ENCODE peak calls at places on chromosomes 3 and 15, in four cellular contexts. One of them, this sample, is unnamed.

GRCh38 chr15:63997715-63998442 is 48.4 kb downstream of the DAPK2 start:
- DNase-seq in K562: no peak
- DNase-seq in HepG2: no peak
- DNase-seq in SK-N-SH: no peak
- DNase-seq in this sample: no peak

GRCh38 chr3:187919535-187919934 is 174.3 kb upstream of the BCL6 start:
- DNase-seq in SK-N-SH: no peak
- DNase-seq in K562: no peak
- DNase-seq in HepG2: no peak
- DNase-seq in this sample: no peak

GRCh38 chr3:44108481-44108880 is 133.2 kb upstream of the TOPAZ1 start:
- DNase-seq in SK-N-SH: no peak
- DNase-seq in K562: no peak
- DNase-seq in HepG2: no peak
- DNase-seq in this sample: no peak

GRCh38 chr15:59632714-59633113 is 21.1 kb downstream of the GCNT3 start:
- DNase-seq in SK-N-SH: no peak
- DNase-seq in K562: no peak
- DNase-seq in HepG2: peak
- DNase-seq in this sample: no peak

GRCh38 chr15:26890988-26891387 is 24.1 kb downstream of the GABRA5 start:
- DNase-seq in SK-N-SH: no peak
- DNase-seq in K562: no peak
- DNase-seq in HepG2: no peak
- DNase-seq in this sample: no peak

GRCh38 chr15:62503451-62503850 is 338.4 kb upstream of the C2CD4B start:
- DNase-seq in HepG2: no peak
- DNase-seq in SK-N-SH: no peak
- DNase-seq in K562: no peak
- DNase-seq in this sample: no peak

GRCh38 chr3:168956087-168956486 is 707.4 kb downstream of the MECOM start:
- DNase-seq in SK-N-SH: no peak
- DNase-seq in HepG2: no peak
- DNase-seq in K562: no peak
- DNase-seq in this sample: no peak

GRCh38 chr3:53225181-53225580 is 30.6 kb downstream of the TKT start:
- DNase-seq in SK-N-SH: no peak
- DNase-seq in HepG2: no peak
- DNase-seq in K562: peak
- DNase-seq in this sample: no peak

GRCh38 chr3:35200056-35200455 is 439.3 kb upstream of the ARPP21 start:
- DNase-seq in K562: no peak
- DNase-seq in SK-N-SH: no peak
- DNase-seq in HepG2: no peak
- DNase-seq in this sample: no peak

GRCh38 chr3:182063742-182064141 is 352.0 kb downstream of the SOX2 start:
- DNase-seq in HepG2: no peak
- DNase-seq in SK-N-SH: no peak
- DNase-seq in K562: no peak
- DNase-seq in this sample: no peak

GRCh38 chr3:95200384-95200783 is 1137.5 kb downstream of the NSUN3 start:
- DNase-seq in K562: no peak
- DNase-seq in SK-N-SH: no peak
- DNase-seq in HepG2: no peak
- DNase-seq in this sample: no peak

GRCh38 chr3:42262525-42262924 is 3.5 kb downstream of the CCK start:
- DNase-seq in SK-N-SH: no peak
- DNase-seq in K562: no peak
- DNase-seq in HepG2: no peak
- DNase-seq in this sample: peak

GRCh38 chr3:185950720-185951119 is 12.9 kb upstream of the TRA2B start:
- DNase-seq in K562: no peak
- DNase-seq in SK-N-SH: no peak
- DNase-seq in HepG2: no peak
- DNase-seq in this sample: no peak

GRCh38 chr3:66499881-66500574 is 794 bp downstream of the LRIG1 start:
- DNase-seq in SK-N-SH: peak
- DNase-seq in K562: no peak
- DNase-seq in HepG2: no peak
- DNase-seq in this sample: no peak

GRCh38 chr3:195173696-195174095 is 97.3 kb downstream of the XXYLT1 start:
- DNase-seq in K562: no peak
- DNase-seq in SK-N-SH: no peak
- DNase-seq in HepG2: no peak
- DNase-seq in this sample: no peak

GRCh38 chr3:46297658-46298423 is 55.6 kb downstream of the CCR3 start:
- DNase-seq in HepG2: no peak
- DNase-seq in SK-N-SH: no peak
- DNase-seq in K562: no peak
- DNase-seq in this sample: no peak

GRCh38 chr3:52712291-52713212 is 6.6 kb downstream of the SPCS1 start:
- DNase-seq in HepG2: peak
- DNase-seq in SK-N-SH: no peak
- DNase-seq in K562: no peak
- DNase-seq in this sample: no peak

GRCh38 chr3:137511655-137512054 is 252.5 kb upstream of the SOX14 start:
- DNase-seq in K562: no peak
- DNase-seq in HepG2: no peak
- DNase-seq in SK-N-SH: no peak
- DNase-seq in this sample: no peak

GRCh38 chr15:95826388-95826781 is 504.1 kb upstream of the NR2F2 start:
- DNase-seq in SK-N-SH: no peak
- DNase-seq in K562: no peak
- DNase-seq in HepG2: no peak
- DNase-seq in this sample: no peak

GRCh38 chr3:30199096-30199734 is 407.2 kb upstream of the TGFBR2 start:
- DNase-seq in K562: peak
- DNase-seq in SK-N-SH: peak
- DNase-seq in HepG2: peak
- DNase-seq in this sample: peak

GRCh38 chr3:100971776-100972175 is 21.4 kb downstream of the ABI3BP start:
- DNase-seq in HepG2: no peak
- DNase-seq in K562: no peak
- DNase-seq in SK-N-SH: no peak
- DNase-seq in this sample: no peak

GRCh38 chr3:39911465-39912309 is 102.3 kb downstream of the MYRIP start:
- DNase-seq in K562: no peak
- DNase-seq in HepG2: peak
- DNase-seq in SK-N-SH: no peak
- DNase-seq in this sample: no peak

GRCh38 chr3:21846976-21847375 is 96.0 kb upstream of the ZNF385D start:
- DNase-seq in SK-N-SH: no peak
- DNase-seq in HepG2: no peak
- DNase-seq in K562: no peak
- DNase-seq in this sample: no peak

GRCh38 chr15:67838789-67839332 is 984 bp downstream of the RNU6-1 start:
- DNase-seq in K562: no peak
- DNase-seq in HepG2: peak
- DNase-seq in SK-N-SH: peak
- DNase-seq in this sample: no peak

GRCh38 chr15:36232491-36232890 is 346.9 kb upstream of the CDIN1 start:
- DNase-seq in SK-N-SH: no peak
- DNase-seq in HepG2: no peak
- DNase-seq in K562: no peak
- DNase-seq in this sample: no peak

GRCh38 chr3:172982731-172983364 is 158.2 kb downstream of the SPATA16 start:
- DNase-seq in SK-N-SH: peak
- DNase-seq in K562: peak
- DNase-seq in HepG2: no peak
- DNase-seq in this sample: peak

GRCh38 chr3:111237906-111238305 is 166.3 kb downstream of the NECTIN3 start:
- DNase-seq in HepG2: no peak
- DNase-seq in SK-N-SH: no peak
- DNase-seq in K562: no peak
- DNase-seq in this sample: no peak

GRCh38 chr3:61928020-61928419 is 366.6 kb downstream of the PTPRG start:
- DNase-seq in K562: no peak
- DNase-seq in SK-N-SH: no peak
- DNase-seq in HepG2: no peak
- DNase-seq in this sample: no peak

GRCh38 chr3:131402391-131403039 is 20.9 kb downstream of the NUDT16 start:
- DNase-seq in HepG2: no peak
- DNase-seq in SK-N-SH: no peak
- DNase-seq in K562: no peak
- DNase-seq in this sample: no peak

GRCh38 chr3:55555866-55556621 is 68.9 kb upstream of the WNT5A start:
- DNase-seq in K562: no peak
- DNase-seq in SK-N-SH: no peak
- DNase-seq in HepG2: no peak
- DNase-seq in this sample: no peak

GRCh38 chr3:80307844-80308243 is 540.0 kb upstream of the ROBO1 start:
- DNase-seq in SK-N-SH: no peak
- DNase-seq in HepG2: no peak
- DNase-seq in K562: no peak
- DNase-seq in this sample: no peak

GRCh38 chr3:194328080-194328571 is 23.0 kb downstream of the CPN2 start:
- DNase-seq in SK-N-SH: peak
- DNase-seq in K562: peak
- DNase-seq in HepG2: no peak
- DNase-seq in this sample: no peak

GRCh38 chr15:98292442-98293240 is 332.1 kb downstream of the ARRDC4 start:
- DNase-seq in HepG2: peak
- DNase-seq in K562: peak
- DNase-seq in SK-N-SH: peak
- DNase-seq in this sample: peak
- TF ChIP-seq ELF1 in HepG2: no peak
- TF ChIP-seq ELF1 in K562: no peak
- TF ChIP-seq ELF1 in SK-N-SH: no peak
- TF ChIP-seq ELF1 in this sample: no peak

DNA sequence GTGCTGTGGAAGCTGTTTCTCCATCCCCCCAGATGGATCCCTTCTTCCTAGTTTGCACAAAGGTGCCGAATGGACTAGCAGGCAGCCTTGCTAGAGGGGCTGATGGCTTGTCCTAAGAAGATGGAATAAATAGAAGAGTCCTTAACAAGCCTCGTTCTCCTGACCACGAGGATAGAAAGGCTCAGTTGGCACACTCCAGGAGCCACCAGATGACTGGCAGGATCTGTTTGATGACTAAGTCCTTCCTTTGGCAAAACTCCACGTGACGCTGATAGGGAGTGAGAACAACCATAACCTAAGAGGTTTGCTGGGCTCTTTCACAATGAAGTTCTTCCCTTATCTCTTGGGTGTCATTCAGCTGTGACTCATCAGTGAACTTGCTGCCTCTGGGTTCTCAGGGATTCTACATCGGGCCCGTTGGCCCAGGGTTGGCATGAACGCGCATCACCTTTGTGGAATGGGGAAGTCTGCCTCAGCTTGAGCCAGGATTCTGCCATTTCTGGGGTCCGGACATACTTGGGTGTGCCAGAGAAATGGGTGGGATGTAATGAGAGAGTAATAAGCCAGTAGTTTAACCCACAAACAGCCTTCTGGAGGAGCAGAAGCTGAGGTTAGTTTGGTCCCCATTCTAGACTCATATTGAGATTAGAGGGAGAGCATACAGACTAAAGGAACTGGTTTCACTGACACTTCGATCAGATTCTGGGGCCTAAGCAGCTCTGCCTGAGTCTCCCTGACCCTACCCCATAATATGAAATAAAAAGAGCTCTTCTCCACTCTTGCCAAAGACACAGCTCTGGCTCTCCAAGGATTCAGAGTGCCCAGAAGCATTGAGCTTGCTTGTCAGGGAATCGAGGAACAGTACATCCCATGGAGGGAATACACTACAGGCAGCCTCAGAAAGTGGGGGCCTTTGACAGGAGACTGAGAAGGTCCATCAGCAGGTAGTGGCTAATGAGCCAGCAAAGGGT is 2.0 kb upstream of the MELTF start:
- DNase-seq in HepG2: peak
- DNase-seq in K562: peak
- DNase-seq in SK-N-SH: no peak
- DNase-seq in this sample: peak
- TF ChIP-seq ELF1 in HepG2: peak
- TF ChIP-seq ELF1 in K562: peak
- TF ChIP-seq ELF1 in SK-N-SH: peak
- TF ChIP-seq ELF1 in this sample: no peak

GRCh38 chr3:32843504-32844321 is 25.9 kb downstream of the TRIM71 start:
- DNase-seq in K562: no peak
- DNase-seq in HepG2: no peak
- DNase-seq in SK-N-SH: no peak
- DNase-seq in this sample: no peak
- TF ChIP-seq ELF1 in K562: no peak
- TF ChIP-seq ELF1 in HepG2: no peak
- TF ChIP-seq ELF1 in SK-N-SH: no peak
- TF ChIP-seq ELF1 in this sample: no peak

GRCh38 chr3:171055336-171056178 is 29.0 kb upstream of the SLC2A2 start:
- DNase-seq in K562: no peak
- DNase-seq in SK-N-SH: no peak
- DNase-seq in HepG2: peak
- DNase-seq in this sample: peak
- TF ChIP-seq ELF1 in K562: no peak
- TF ChIP-seq ELF1 in SK-N-SH: no peak
- TF ChIP-seq ELF1 in HepG2: no peak
- TF ChIP-seq ELF1 in this sample: no peak

DNA sequence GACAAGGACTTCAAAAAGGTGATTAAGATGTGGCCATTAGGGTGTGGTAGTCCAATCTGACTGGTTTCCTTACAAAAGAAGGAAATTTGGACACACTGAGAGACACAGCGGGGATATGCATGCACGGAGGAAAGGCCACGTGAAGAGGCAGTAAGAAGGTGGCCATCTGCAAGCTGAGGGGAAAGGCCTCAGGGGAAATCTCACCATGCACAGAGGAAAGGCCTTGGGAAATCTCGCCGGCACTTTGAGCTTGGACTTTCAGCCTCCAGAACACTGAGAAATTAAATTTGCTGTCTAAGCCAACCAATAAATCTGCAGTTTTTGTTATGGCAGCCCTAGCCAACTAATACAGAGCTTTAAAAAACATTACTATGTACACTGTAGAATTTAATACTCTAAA is 78.8 kb downstream of the DLG1 start:
- DNase-seq in K562: no peak
- DNase-seq in HepG2: no peak
- DNase-seq in SK-N-SH: no peak
- DNase-seq in this sample: no peak
- TF ChIP-seq ELF1 in K562: no peak
- TF ChIP-seq ELF1 in HepG2: no peak
- TF ChIP-seq ELF1 in SK-N-SH: no peak
- TF ChIP-seq ELF1 in this sample: no peak

DNA sequence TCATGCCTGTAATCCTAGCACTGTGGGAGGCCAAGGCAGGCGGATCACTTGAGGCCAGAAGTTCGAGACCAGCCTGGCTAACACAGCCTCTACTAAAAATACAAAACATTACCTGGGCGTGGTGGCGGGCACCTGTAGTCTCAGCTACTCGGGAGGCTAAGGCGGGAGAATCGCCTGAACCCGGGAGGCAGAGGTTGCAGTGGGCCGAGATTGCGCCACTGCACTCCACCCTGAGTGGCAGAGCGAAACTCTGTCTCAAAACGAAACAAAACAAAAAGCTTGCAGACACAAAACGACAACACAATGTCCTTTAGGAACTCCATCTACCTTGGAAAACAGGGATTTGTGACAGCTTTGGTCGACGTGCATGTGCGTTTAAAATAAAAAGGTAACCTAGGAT is 716 bp upstream of the KLHL24 start:
- DNase-seq in K562: no peak
- DNase-seq in HepG2: no peak
- DNase-seq in SK-N-SH: no peak
- DNase-seq in this sample: no peak
- TF ChIP-seq ELF1 in K562: no peak
- TF ChIP-seq ELF1 in HepG2: no peak
- TF ChIP-seq ELF1 in SK-N-SH: no peak
- TF ChIP-seq ELF1 in this sample: no peak

GRCh38 chr3:76044601-76045600 is 259.6 kb upstream of the ZNF717 start:
- DNase-seq in SK-N-SH: peak
- DNase-seq in K562: peak
- DNase-seq in HepG2: no peak
- DNase-seq in this sample: no peak
- TF ChIP-seq ELF1 in SK-N-SH: no peak
- TF ChIP-seq ELF1 in K562: no peak
- TF ChIP-seq ELF1 in HepG2: no peak
- TF ChIP-seq ELF1 in this sample: no peak